ENCODE peak calls at places on chromosomes 11 and 22, in nine cellular contexts. S is cardiac fibroblast; V is mucosa of gallbladder; Y is stimulated activated CD4-positive, alpha-beta T cell treated with anti-CD3 and anti-CD28 coated beads, Interleukin-4, amount 100 ng/mL, for 24 hours; L is activated naive CD8-positive, alpha-beta T cell treated with anti-CD3 and anti-CD28 coated beads, Interleukin-2, amount 50 U/mL, for 24 hours; P is suprapubic skin; Z is A549; N is stimulated activated naive CD8-positive, alpha-beta T cell treated with anti-CD3 and anti-CD28 coated beads, Interleukin-15, Interleukin-2, amounts not matched to agents 100 U/mL and 50 U/mL, for 24 hours; R is ELR. G is an unnamed sample.

GRCh38 chr22:37079668-37080171 is 28.2 kb downstream of the KCTD17 start:
- DNase-seq in Y (peak), S (peak), V (peak), N (peak), R (peak), P (no peak), L (peak), Z (no peak), G (no peak)

GRCh38 chr22:37304595-37305343 is 22.5 kb downstream of the CYTH4 start:
- DNase-seq in V (no peak), S (peak), P (no peak), Z (no peak), N (no peak), R (peak), Y (no peak), L (no peak), G (no peak)

GRCh38 chr11:1568451-1568911 is 3.6 kb downstream of the DUSP8 start:
- DNase-seq in S (no peak), V (no peak), Z (no peak), R (no peak), L (peak), N (no peak), P (peak), Y (no peak), G (no peak)

GRCh38 chr22:46635756-46636155 is 15.6 kb downstream of the GRAMD4 start:
- DNase-seq in R (no peak), S (no peak), L (no peak), P (no peak), V (no peak), N (no peak), Y (no peak), Z (no peak), G (no peak)

GRCh38 chr11:124867700-124868099 is 2.5 kb downstream of the ROBO3 start:
- DNase-seq in N (no peak), L (peak), Y (no peak), V (no peak), R (peak), P (no peak), Z (peak), S (peak), G (no peak)

GRCh38 chr22:48705159-48705916 is 1122.3 kb downstream of the BRD1 start:
- DNase-seq in S (no peak), L (no peak), Z (no peak), V (no peak), R (no peak), N (no peak), P (no peak), Y (no peak), G (peak)

GRCh38 chr11:75270896-75271415 is 30.4 kb downstream of the TPBGL start:
- DNase-seq in Y (no peak), S (no peak), Z (peak), P (no peak), L (no peak), N (no peak), R (peak), V (no peak), G (no peak)

GRCh38 chr11:71066311-71066710 is 186.1 kb downstream of the SHANK2 start:
- DNase-seq in R (no peak), Y (no peak), Z (no peak), V (no peak), L (no peak), S (no peak), P (no peak), N (no peak), G (no peak)

GRCh38 chr11:120254788-120255518 is 15.0 kb downstream of the POU2F3 start:
- DNase-seq in Z (no peak), Y (no peak), V (no peak), L (no peak), P (no peak), N (no peak), S (no peak), R (no peak), G (no peak)

GRCh38 chr11:58286249-58286648 is 18.2 kb upstream of the OR10W1 start:
- DNase-seq in S (peak), R (peak), P (no peak), V (no peak), N (no peak), Y (no peak), Z (peak), L (no peak), G (no peak)

GRCh38 chr11:77191823-77192495 is 63.9 kb downstream of the MYO7A start:
- DNase-seq in R (peak), V (peak), S (peak), Z (peak), Y (peak), P (no peak), N (peak), L (peak), G (no peak)

GRCh38 chr11:353315-353857 is 15.9 kb upstream of the B4GALNT4 start:
- DNase-seq in Z (peak), Y (no peak), V (peak), L (no peak), S (peak), N (no peak), P (peak), R (peak), G (peak)

GRCh38 chr11:129849447-129850130 is 33.9 kb downstream of the TMEM45B start:
- DNase-seq in R (no peak), L (no peak), Z (no peak), V (no peak), N (no peak), Y (no peak), S (no peak), P (no peak), G (no peak)

GRCh38 chr11:115869780-115870431 is 365.7 kb upstream of the CADM1 start:
- DNase-seq in R (peak), P (no peak), S (peak), L (no peak), V (no peak), Y (no peak), Z (peak), N (no peak), G (no peak)

GRCh38 chr11:72084960-72085359 is 4.3 kb downstream of the LRRC51 start:
- DNase-seq in S (no peak), Z (no peak), N (no peak), P (no peak), R (no peak), Y (no peak), L (no peak), V (no peak), G (no peak)

GRCh38 chr22:29722151-29722550 is 2.3 kb downstream of the CABP7 start:
- DNase-seq in Z (no peak), S (no peak), V (no peak), N (no peak), Y (no peak), R (peak), L (no peak), P (no peak), G (no peak)

GRCh38 chr11:69212121-69213110 is 56.7 kb downstream of the SMIM38 start:
- DNase-seq in S (no peak), P (peak), N (peak), Y (no peak), V (no peak), L (no peak), Z (no peak), R (no peak), G (peak)

GRCh38 chr22:45531944-45532631 is 29.4 kb downstream of the FBLN1 start:
- DNase-seq in V (no peak), L (no peak), R (no peak), S (no peak), N (no peak), P (no peak), Z (no peak), Y (no peak), G (no peak)

GRCh38 chr22:22694106-22694505 is 49.7 kb downstream of the GGTLC2 start:
- DNase-seq in P (no peak), S (no peak), L (no peak), N (no peak), Z (no peak), V (no peak), Y (no peak), R (no peak), G (peak)

GRCh38 chr11:69880041-69880802 is 61.0 kb upstream of the FGF3 start:
- DNase-seq in S (no peak), L (no peak), Y (no peak), V (no peak), Z (no peak), R (no peak), P (peak), N (no peak), G (peak)

GRCh38 chr22:41658869-41659268 is 29.8 kb downstream of the SNU13 start:
- DNase-seq in P (no peak), Z (no peak), R (no peak), N (no peak), V (no peak), Y (no peak), L (no peak), S (no peak), G (no peak)

GRCh38 chr11:72921028-72921716 is 107.0 kb downstream of the ATG16L2 start:
- DNase-seq in L (no peak), V (no peak), S (peak), Y (no peak), Z (no peak), R (no peak), N (no peak), P (no peak), G (no peak)

GRCh38 chr11:63939351-63939920 is 634 bp downstream of the NAA40 start:
- DNase-seq in Y (no peak), Z (no peak), R (peak), S (peak), N (no peak), P (no peak), L (no peak), V (no peak), G (no peak)

GRCh38 chr11:76602431-76602861 is 68.1 kb downstream of the LRRC32 start:
- DNase-seq in P (peak), V (no peak), Z (no peak), L (no peak), Y (no peak), S (peak), R (no peak), N (no peak), G (peak)

GRCh38 chr11:66981976-66982578 is 7.0 kb downstream of the C11orf86 start:
- DNase-seq in P (peak), Y (peak), S (peak), Z (peak), R (peak), V (peak), N (peak), L (peak), G (peak)

GRCh38 chr11:125799808-125800207 is 11.9 kb downstream of the PATE3 start:
- DNase-seq in Y (no peak), P (no peak), V (no peak), N (no peak), R (no peak), L (no peak), S (no peak), Z (no peak), G (no peak)

GRCh38 chr22:44814266-44815098 is 62.1 kb downstream of the ARHGAP8 start:
- DNase-seq in R (no peak), Z (no peak), P (no peak), V (no peak), N (no peak), L (no peak), Y (no peak), S (no peak), G (no peak)

GRCh38 chr22:43883012-43883661 is 8.7 kb downstream of the PNPLA5 start:
- DNase-seq in Y (peak), S (peak), L (peak), R (peak), P (no peak), N (peak), V (peak), Z (peak), G (peak)

GRCh38 chr11:8079111-8079675 is 1.8 kb upstream of the TUB start:
- DNase-seq in Z (no peak), N (no peak), V (no peak), S (no peak), R (no peak), Y (no peak), L (no peak), P (no peak), G (no peak)

GRCh38 chr11:14026961-14027360 is 64.4 kb downstream of the SPON1 start:
- DNase-seq in P (no peak), Z (no peak), N (no peak), S (peak), V (peak), R (no peak), Y (no peak), L (no peak), G (no peak)

GRCh38 chr11:116819049-116819448 is 4.1 kb downstream of the APOA4 start:
- DNase-seq in R (no peak), Y (no peak), S (no peak), Z (no peak), L (no peak), P (peak), N (no peak), V (no peak), G (no peak)

GRCh38 chr22:50445071-50445879 is 29.6 kb downstream of the SBF1 start:
- DNase-seq in L (peak), Z (no peak), P (no peak), V (no peak), N (peak), R (no peak), S (no peak), Y (no peak), G (no peak)

GRCh38 chr22:42931421-42932196 is 74.5 kb upstream of the ARFGAP3 start:
- DNase-seq in R (no peak), S (peak), V (no peak), L (no peak), Z (no peak), Y (no peak), N (no peak), P (no peak), G (peak)

GRCh38 chr11:131612576-131612975 is 242.2 kb downstream of the NTM start:
- DNase-seq in P (no peak), N (no peak), S (no peak), R (no peak), Y (no peak), L (no peak), V (no peak), Z (no peak), G (no peak)

GRCh38 chr22:38788417-38788816 is 5.5 kb downstream of the DNAL4 start:
- DNase-seq in R (peak), Z (peak), N (no peak), Y (no peak), P (no peak), V (peak), L (no peak), S (peak), G (no peak)

GRCh38 chr11:96464695-96465307 is 75.0 kb downstream of the JRKL start:
- DNase-seq in V (no peak), L (no peak), R (peak), P (no peak), S (peak), Y (peak), Z (peak), N (no peak), G (no peak)

GRCh38 chr11:122045181-122045586 is 70.8 kb downstream of the BLID start:
- DNase-seq in N (no peak), S (peak), R (peak), P (no peak), V (no peak), Y (no peak), Z (peak), L (no peak), G (no peak)

GRCh38 chr11:108906826-108907225 is 242.0 kb downstream of the DDX10 start:
- DNase-seq in V (no peak), L (no peak), N (no peak), Y (no peak), Z (no peak), R (peak), S (no peak), P (no peak), G (no peak)

GRCh38 chr11:111512296-111513239 is at the start of gene BTG4:
- DNase-seq in P (peak), V (no peak), Y (no peak), R (peak), Z (peak), L (peak), N (peak), S (peak), G (no peak)

GRCh38 chr11:13110929-13111812 is 102.1 kb downstream of the RASSF10 start:
- DNase-seq in R (peak), V (no peak), L (no peak), S (peak), P (no peak), Z (peak), Y (no peak), N (no peak), G (no peak)

G was measured in cardiac septum.